ENCODE peak calls at places on chromosome 19, in five cellular contexts. One of them, this sample, is unnamed.

GRCh38 chr19:18848860-18849661 is 17.3 kb downstream of the UPF1 start:
- DNase-seq in colonic mucosa: peak; percentile 46
- DNase-seq in lower lobe of right lung: peak; percentile 81
- DNase-seq in GM23248: peak; percentile 92
- DNase-seq in tibial artery: peak; percentile 85
- DNase-seq in this sample: peak; percentile 72

GRCh38 chr19:30087381-30088138 is 145.5 kb downstream of the URI1 start:
- DNase-seq in lower lobe of right lung: peak; percentile 21
- DNase-seq in tibial artery: no peak
- DNase-seq in colonic mucosa: no peak
- DNase-seq in GM23248: no peak
- DNase-seq in this sample: no peak

GRCh38 chr19:33686246-33686645 is 64.5 kb downstream of the CHST8 start:
- DNase-seq in GM23248: no peak
- DNase-seq in colonic mucosa: no peak
- DNase-seq in lower lobe of right lung: no peak
- DNase-seq in tibial artery: no peak
- DNase-seq in this sample: no peak

GRCh38 chr19:56955637-56956216 is 115.2 kb upstream of the PEG3 start:
- DNase-seq in tibial artery: no peak
- DNase-seq in GM23248: no peak
- DNase-seq in lower lobe of right lung: no peak
- DNase-seq in colonic mucosa: no peak
- DNase-seq in this sample: no peak

GRCh38 chr19:13007292-13008045 is 12.2 kb downstream of the NFIX start:
- DNase-seq in colonic mucosa: no peak
- DNase-seq in tibial artery: peak; percentile 80
- DNase-seq in lower lobe of right lung: peak; percentile 89
- DNase-seq in GM23248: peak; percentile 37
- DNase-seq in this sample: no peak

GRCh38 chr19:6739390-6739883 is at the start of gene TRIP10:
- DNase-seq in colonic mucosa: peak; percentile 89
- DNase-seq in tibial artery: peak; percentile 87
- DNase-seq in lower lobe of right lung: peak; percentile 89
- DNase-seq in GM23248: peak; percentile 90
- DNase-seq in this sample: peak; percentile 96

GRCh38 chr19:33767898-33768413 is 28.7 kb upstream of the KCTD15 start:
- DNase-seq in tibial artery: no peak
- DNase-seq in lower lobe of right lung: no peak
- DNase-seq in colonic mucosa: no peak
- DNase-seq in GM23248: peak; percentile 39
- DNase-seq in this sample: peak; percentile 46

GRCh38 chr19:12868540-12869112 is 12.6 kb downstream of the DNASE2 start:
- DNase-seq in lower lobe of right lung: no peak
- DNase-seq in tibial artery: no peak
- DNase-seq in colonic mucosa: no peak
- DNase-seq in GM23248: peak; percentile 25
- DNase-seq in this sample: no peak

GRCh38 chr19:4744451-4745170 is 21.0 kb upstream of the DPP9 start:
- DNase-seq in GM23248: peak; percentile 97
- DNase-seq in lower lobe of right lung: no peak
- DNase-seq in tibial artery: peak; percentile 39
- DNase-seq in colonic mucosa: no peak
- DNase-seq in this sample: peak; percentile 96

GRCh38 chr19:42140125-42140754 is 8.0 kb upstream of the POU2F2 start:
- DNase-seq in GM23248: peak; percentile 86
- DNase-seq in colonic mucosa: peak; percentile 29
- DNase-seq in tibial artery: peak; percentile 39
- DNase-seq in lower lobe of right lung: peak; percentile 59
- DNase-seq in this sample: peak; percentile 84

GRCh38 chr19:602391-603301 is 13.0 kb downstream of the HCN2 start:
- DNase-seq in colonic mucosa: no peak
- DNase-seq in lower lobe of right lung: no peak
- DNase-seq in GM23248: no peak
- DNase-seq in tibial artery: no peak
- DNase-seq in this sample: no peak

GRCh38 chr19:6086081-6086858 is 24.0 kb downstream of the RFX2 start:
- DNase-seq in lower lobe of right lung: no peak
- DNase-seq in tibial artery: no peak
- DNase-seq in GM23248: peak; percentile 83
- DNase-seq in colonic mucosa: no peak
- DNase-seq in this sample: no peak

GRCh38 chr19:33416307-33417215 is 43.1 kb downstream of the CEBPG start:
- DNase-seq in lower lobe of right lung: no peak
- DNase-seq in tibial artery: no peak
- DNase-seq in colonic mucosa: peak; percentile 79
- DNase-seq in GM23248: peak; percentile 71
- DNase-seq in this sample: peak; percentile 63

GRCh38 chr19:38233740-38234251 is 9.8 kb upstream of the DPF1 start:
- DNase-seq in GM23248: peak; percentile 77
- DNase-seq in colonic mucosa: peak; percentile 85
- DNase-seq in tibial artery: peak; percentile 80
- DNase-seq in lower lobe of right lung: peak; percentile 88
- DNase-seq in this sample: peak; percentile 91

DNA sequence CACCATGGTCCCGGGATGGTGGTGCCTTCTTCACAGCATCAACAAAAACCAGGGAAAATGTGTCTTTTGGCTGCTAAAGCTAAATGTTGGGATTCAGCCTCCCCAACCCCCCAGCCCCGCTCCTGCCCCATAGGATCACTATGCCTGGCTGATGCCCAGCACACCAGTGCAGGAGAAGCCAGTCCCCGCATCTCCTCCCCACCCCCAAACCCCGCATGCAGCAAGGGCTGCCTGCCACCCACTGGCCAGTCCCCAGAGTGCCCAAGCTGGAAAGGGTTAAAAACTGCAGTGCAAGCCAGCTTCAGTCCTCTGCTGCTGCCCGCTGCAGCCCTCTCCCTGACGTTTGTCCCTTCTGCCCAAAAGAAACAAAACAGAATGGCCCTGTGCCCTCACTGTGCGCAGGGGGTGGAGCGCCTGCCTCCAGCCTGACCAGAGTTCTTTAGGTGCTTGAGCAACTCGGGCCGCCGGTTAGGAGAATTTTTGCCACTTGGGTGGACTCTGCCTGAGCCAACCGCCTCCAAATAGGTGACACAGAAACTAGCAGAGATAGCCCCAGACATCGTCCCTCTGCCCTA is 3.7 kb downstream of the CALM3 start:
- DNase-seq in colonic mucosa: no peak
- DNase-seq in lower lobe of right lung: peak; percentile 28
- DNase-seq in tibial artery: peak; percentile 55
- DNase-seq in GM23248: no peak
- DNase-seq in this sample: no peak
- H3K4me1 ChIP-seq in colonic mucosa: peaks cover 12% of the 10 kb centered on the region
- H3K4me1 ChIP-seq in lower lobe of right lung: peaks cover 29% of the 10 kb centered on the region
- H3K4me1 ChIP-seq in tibial artery: peaks cover 54% of the 10 kb centered on the region
- H3K4me1 ChIP-seq in GM23248: peaks cover 21% of the 10 kb centered on the region
- H3K4me1 ChIP-seq in this sample: peaks cover 33% of the 10 kb centered on the region

GRCh38 chr19:17757125-17757524 is 5.8 kb downstream of the FCHO1 start:
- DNase-seq in GM23248: peak; percentile 63
- DNase-seq in lower lobe of right lung: no peak
- DNase-seq in colonic mucosa: peak; percentile 74
- DNase-seq in tibial artery: peak; percentile 49
- DNase-seq in this sample: peak; percentile 64

GRCh38 chr19:17761148-17761547 is 9.9 kb downstream of the FCHO1 start:
- DNase-seq in lower lobe of right lung: no peak
- DNase-seq in colonic mucosa: no peak
- DNase-seq in tibial artery: no peak
- DNase-seq in GM23248: no peak
- DNase-seq in this sample: no peak

GRCh38 chr19:17755533-17755885 is 4.2 kb downstream of the FCHO1 start:
- DNase-seq in GM23248: no peak
- DNase-seq in lower lobe of right lung: no peak
- DNase-seq in colonic mucosa: no peak
- DNase-seq in tibial artery: no peak
- DNase-seq in this sample: no peak

GRCh38 chr19:17755977-17756670 is 4.8 kb downstream of the FCHO1 start:
- DNase-seq in colonic mucosa: peak; percentile 42
- DNase-seq in lower lobe of right lung: no peak
- DNase-seq in tibial artery: no peak
- DNase-seq in GM23248: no peak
- DNase-seq in this sample: no peak

DNA sequence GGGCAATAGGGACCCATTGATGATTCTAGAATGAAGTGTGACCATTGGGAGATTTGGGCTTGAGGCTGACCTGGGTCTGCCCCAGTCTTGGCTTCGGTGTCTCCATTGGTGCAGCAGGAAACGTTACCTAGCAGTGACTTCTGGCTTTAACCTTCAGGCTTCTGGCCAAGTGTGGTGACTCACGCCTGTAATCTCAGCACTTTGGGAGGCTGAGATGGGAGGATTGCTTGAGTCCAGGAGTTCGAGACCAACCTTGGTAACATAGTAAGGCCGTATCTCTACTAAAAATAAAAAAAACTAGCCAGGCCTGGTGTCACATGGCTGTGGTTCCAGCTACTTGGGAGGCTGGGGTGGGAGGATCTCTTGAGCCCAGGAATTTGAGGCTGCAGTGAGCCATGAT is 7.3 kb downstream of the FCHO1 start:
- DNase-seq in GM23248: no peak
- DNase-seq in colonic mucosa: no peak
- DNase-seq in tibial artery: no peak
- DNase-seq in lower lobe of right lung: no peak
- DNase-seq in this sample: no peak
- H3K9me3 ChIP-seq in GM23248: no peaks in the 10 kb centered on the region
- H3K9me3 ChIP-seq in colonic mucosa: no peaks in the 10 kb centered on the region
- H3K9me3 ChIP-seq in tibial artery: no peaks in the 10 kb centered on the region
- H3K9me3 ChIP-seq in lower lobe of right lung: no peaks in the 10 kb centered on the region
- H3K9me3 ChIP-seq in this sample: no peaks in the 10 kb centered on the region

GRCh38 chr19:43229315-43229714 is 23.9 kb upstream of the PSG4 start:
- DNase-seq in lower lobe of right lung: no peak
- DNase-seq in tibial artery: no peak
- DNase-seq in colonic mucosa: no peak
- DNase-seq in GM23248: peak; percentile 55
- DNase-seq in this sample: peak; percentile 70
- H3K4me3 ChIP-seq in lower lobe of right lung: no peak overlapping the region
- H3K4me3 ChIP-seq in tibial artery: no peak overlapping the region
- H3K4me3 ChIP-seq in colonic mucosa: no peak overlapping the region
- H3K4me3 ChIP-seq in GM23248: no peak overlapping the region
- H3K4me3 ChIP-seq in this sample: no peak overlapping the region

GRCh38 chr19:1844536-1845515 is 3.5 kb downstream of the REXO1 start:
- DNase-seq in colonic mucosa: no peak
- DNase-seq in lower lobe of right lung: no peak
- DNase-seq in tibial artery: no peak
- DNase-seq in GM23248: peak; percentile 36
- DNase-seq in this sample: no peak
- H3K4me1 ChIP-seq in colonic mucosa: peaks cover 30% of the 10 kb centered on the region
- H3K4me1 ChIP-seq in lower lobe of right lung: peaks cover 76% of the 10 kb centered on the region
- H3K4me1 ChIP-seq in tibial artery: peaks cover 72% of the 10 kb centered on the region
- H3K4me1 ChIP-seq in GM23248: peaks cover 9% of the 10 kb centered on the region
- H3K4me1 ChIP-seq in this sample: peaks cover 33% of the 10 kb centered on the region

GRCh38 chr19:52391135-52391534 is 6.5 kb upstream of the ZNF528 start:
- DNase-seq in GM23248: no peak
- DNase-seq in tibial artery: no peak
- DNase-seq in lower lobe of right lung: no peak
- DNase-seq in colonic mucosa: no peak
- DNase-seq in this sample: no peak
- H3K9me3 ChIP-seq in GM23248: no peaks in the 10 kb centered on the region
- H3K9me3 ChIP-seq in tibial artery: peaks cover 47% of the 10 kb centered on the region
- H3K9me3 ChIP-seq in lower lobe of right lung: peaks cover 88% of the 10 kb centered on the region
- H3K9me3 ChIP-seq in colonic mucosa: no peaks in the 10 kb centered on the region
- H3K9me3 ChIP-seq in this sample: peaks cover 71% of the 10 kb centered on the region